ENCODE peak calls at places on chromosomes 11 and 22, in four cellular contexts. One of them, this sample, is unnamed.
A peak's percentile ranks its signal among the peaks of the same experiment; 100 is the strongest.

GRCh38 chr11:103433380-103433779 is 324.2 kb downstream of the DYNC2H1 start:
- DNase-seq in K562: no peak
- DNase-seq in HepG2: no peak
- DNase-seq in A549: no peak
- DNase-seq in this sample: no peak

GRCh38 chr11:3861698-3862097 is 6.2 kb downstream of the STIM1 start:
- DNase-seq in K562: no peak
- DNase-seq in HepG2: no peak
- DNase-seq in A549: no peak
- DNase-seq in this sample: no peak

GRCh38 chr11:77506857-77507256 is 33.0 kb upstream of the PAK1 start:
- DNase-seq in A549: no peak
- DNase-seq in K562: peak; percentile 6
- DNase-seq in HepG2: no peak
- DNase-seq in this sample: no peak

GRCh38 chr11:76587810-76588454 is 82.6 kb downstream of the LRRC32 start:
- DNase-seq in K562: no peak
- DNase-seq in A549: no peak
- DNase-seq in HepG2: no peak
- DNase-seq in this sample: no peak

GRCh38 chr22:35138521-35138920 is 72.6 kb downstream of the ISX start:
- DNase-seq in K562: no peak
- DNase-seq in HepG2: no peak
- DNase-seq in A549: no peak
- DNase-seq in this sample: no peak

GRCh38 chr11:28505216-28505615 is 397.0 kb downstream of the METTL15 start:
- DNase-seq in K562: no peak
- DNase-seq in HepG2: no peak
- DNase-seq in A549: no peak
- DNase-seq in this sample: no peak

GRCh38 chr22:49023161-49023878 is 804.4 kb downstream of the BRD1 start:
- DNase-seq in A549: no peak
- DNase-seq in HepG2: no peak
- DNase-seq in K562: no peak
- DNase-seq in this sample: no peak

GRCh38 chr22:49034836-49035817 is 792.5 kb downstream of the BRD1 start:
- DNase-seq in A549: no peak
- DNase-seq in K562: no peak
- DNase-seq in HepG2: no peak
- DNase-seq in this sample: no peak

GRCh38 chr22:21726650-21727049 is 8.9 kb downstream of the YPEL1 start:
- DNase-seq in A549: peak; percentile 20
- DNase-seq in HepG2: peak; percentile 57
- DNase-seq in K562: peak; percentile 94
- DNase-seq in this sample: peak; percentile 72

GRCh38 chr11:71298016-71298550 is 45.7 kb upstream of the SHANK2 start:
- DNase-seq in A549: no peak
- DNase-seq in K562: no peak
- DNase-seq in HepG2: no peak
- DNase-seq in this sample: no peak

GRCh38 chr11:587978-588380 is 11.7 kb downstream of the PHRF1 start:
- DNase-seq in K562: peak; percentile 79
- DNase-seq in HepG2: peak; percentile 96
- DNase-seq in A549: peak; percentile 54
- DNase-seq in this sample: no peak

GRCh38 chr22:35367331-35367886 is 13.5 kb upstream of the HMOX1 start:
- DNase-seq in HepG2: no peak
- DNase-seq in K562: no peak
- DNase-seq in A549: no peak
- DNase-seq in this sample: no peak

GRCh38 chr11:69511358-69512015 is 30.0 kb downstream of the LINC01488 start:
- DNase-seq in A549: no peak
- DNase-seq in HepG2: no peak
- DNase-seq in K562: no peak
- DNase-seq in this sample: no peak

GRCh38 chr22:39522567-39523300 is 2.4 kb downstream of the ATF4 start:
- DNase-seq in K562: no peak
- DNase-seq in A549: peak; percentile 32
- DNase-seq in HepG2: no peak
- DNase-seq in this sample: no peak

GRCh38 chr11:45211732-45212131 is 65.3 kb downstream of the PRDM11 start:
- DNase-seq in K562: peak; percentile 12
- DNase-seq in HepG2: no peak
- DNase-seq in A549: no peak
- DNase-seq in this sample: no peak
- TF ChIP-seq HMGXB4 in K562: no peak
- TF ChIP-seq HMGXB4 in HepG2: no peak
- TF ChIP-seq HMGXB4 in A549: no peak
- TF ChIP-seq HMGXB4 in this sample: no peak

DNA sequence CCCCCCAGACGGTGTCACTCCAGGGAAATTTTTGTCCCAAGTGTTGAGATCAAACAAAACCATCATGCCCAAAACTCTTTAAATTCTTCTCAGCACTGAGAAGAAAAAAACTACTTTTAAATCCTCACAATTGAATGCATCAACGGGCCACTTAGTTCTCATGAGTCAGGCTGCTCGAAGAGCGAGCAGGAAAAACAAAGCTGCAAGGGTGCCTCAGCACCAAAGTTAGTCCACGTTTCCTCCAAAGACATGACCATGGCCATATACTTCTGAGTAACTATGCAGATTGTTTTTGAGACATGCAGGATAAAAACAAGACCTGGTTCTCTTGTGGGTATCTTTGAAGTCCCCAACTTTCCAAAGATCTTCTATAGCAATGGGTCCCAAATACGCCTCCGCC is 12.7 kb downstream of the MN1 start:
- DNase-seq in A549: no peak
- DNase-seq in K562: no peak
- DNase-seq in HepG2: no peak
- DNase-seq in this sample: no peak
- TF ChIP-seq HMGXB4 in A549: no peak
- TF ChIP-seq HMGXB4 in K562: no peak
- TF ChIP-seq HMGXB4 in HepG2: no peak
- TF ChIP-seq HMGXB4 in this sample: no peak

GRCh38 chr11:12099132-12099873 is 11.1 kb upstream of the MICAL2 start:
- DNase-seq in HepG2: no peak
- DNase-seq in K562: no peak
- DNase-seq in A549: no peak
- DNase-seq in this sample: no peak
- TF ChIP-seq HMGXB4 in HepG2: no peak
- TF ChIP-seq HMGXB4 in K562: no peak
- TF ChIP-seq HMGXB4 in A549: no peak
- TF ChIP-seq HMGXB4 in this sample: no peak

GRCh38 chr11:134385171-134385570 is 26.9 kb downstream of the B3GAT1 start:
- DNase-seq in A549: no peak
- DNase-seq in K562: no peak
- DNase-seq in HepG2: no peak
- DNase-seq in this sample: no peak
- TF ChIP-seq HMGXB4 in A549: no peak
- TF ChIP-seq HMGXB4 in K562: no peak
- TF ChIP-seq HMGXB4 in HepG2: no peak
- TF ChIP-seq HMGXB4 in this sample: no peak

GRCh38 chr22:42644422-42645340 is 4.3 kb upstream of the ATP5MGL start:
- DNase-seq in HepG2: no peak
- DNase-seq in A549: no peak
- DNase-seq in K562: no peak
- DNase-seq in this sample: no peak

GRCh38 chr22:42646569-42647525 is 2.3 kb downstream of the CYB5R3 start:
- DNase-seq in HepG2: no peak
- DNase-seq in A549: no peak
- DNase-seq in K562: peak; percentile 79
- DNase-seq in this sample: no peak

GRCh38 chr22:42645341-42645937 is 3.8 kb downstream of the CYB5R3 start:
- DNase-seq in HepG2: no peak
- DNase-seq in K562: no peak
- DNase-seq in A549: no peak
- DNase-seq in this sample: no peak

GRCh38 chr22:42648017-42648367 is 1.2 kb downstream of the CYB5R3 start:
- DNase-seq in A549: no peak
- DNase-seq in HepG2: no peak
- DNase-seq in K562: no peak
- DNase-seq in this sample: no peak

DNA sequence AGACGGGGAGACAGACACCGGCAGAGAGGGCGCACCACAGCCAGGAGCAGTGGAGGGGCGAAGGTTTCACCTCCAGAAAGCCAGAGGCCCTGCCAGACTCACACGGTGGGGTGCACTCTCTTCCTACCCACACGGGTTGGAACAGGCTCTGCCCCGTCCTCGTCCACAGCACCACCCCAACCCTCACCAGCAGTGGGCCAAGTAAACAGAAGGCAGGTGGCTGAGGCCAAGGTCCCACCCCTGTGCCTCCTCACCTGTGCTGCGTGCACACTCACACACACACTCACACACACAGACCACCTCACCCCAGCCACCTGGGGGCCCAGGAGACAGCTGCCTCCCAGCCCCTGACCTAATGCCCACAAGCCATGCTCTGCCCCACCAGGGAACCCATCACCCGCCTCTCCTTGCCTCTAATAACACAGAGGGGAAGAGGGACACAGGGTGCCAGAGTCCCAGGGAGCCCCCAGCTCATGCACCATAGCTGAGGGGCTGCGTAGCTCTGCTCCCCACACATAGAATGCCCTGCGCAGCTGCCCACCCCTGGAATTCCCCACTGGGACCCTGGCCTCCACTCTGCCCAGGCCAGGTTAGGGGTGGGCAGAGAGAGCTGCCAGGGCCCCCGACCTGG is 3.1 kb downstream of the CYB5R3 start:
- DNase-seq in HepG2: no peak
- DNase-seq in A549: no peak
- DNase-seq in K562: no peak
- DNase-seq in this sample: no peak
- TF ChIP-seq HMGXB4 in HepG2: no peak
- TF ChIP-seq HMGXB4 in A549: no peak
- TF ChIP-seq HMGXB4 in K562: no peak
- TF ChIP-seq HMGXB4 in this sample: no peak

GRCh38 chr22:17818649-17819048 is 44.4 kb upstream of the BID start:
- DNase-seq in K562: no peak
- DNase-seq in A549: no peak
- DNase-seq in HepG2: no peak
- DNase-seq in this sample: no peak

GRCh38 chr22:17823226-17823625 is 49.0 kb upstream of the BID start:
- DNase-seq in K562: no peak
- DNase-seq in A549: no peak
- DNase-seq in HepG2: no peak
- DNase-seq in this sample: no peak

GRCh38 chr22:17818166-17818565 is 43.9 kb upstream of the BID start:
- DNase-seq in K562: no peak
- DNase-seq in A549: no peak
- DNase-seq in HepG2: no peak
- DNase-seq in this sample: no peak

GRCh38 chr22:17822087-17822486 is 47.8 kb upstream of the BID start:
- DNase-seq in HepG2: no peak
- DNase-seq in K562: no peak
- DNase-seq in A549: no peak
- DNase-seq in this sample: no peak

GRCh38 chr22:17820879-17821439 is 46.7 kb upstream of the BID start:
- DNase-seq in HepG2: no peak
- DNase-seq in K562: no peak
- DNase-seq in A549: no peak
- DNase-seq in this sample: no peak
- TF ChIP-seq HMGXB4 in HepG2: no peak
- TF ChIP-seq HMGXB4 in K562: no peak
- TF ChIP-seq HMGXB4 in A549: no peak
- TF ChIP-seq HMGXB4 in this sample: no peak

GRCh38 chr22:22751043-22751603 is 106.7 kb downstream of the GGTLC2 start:
- DNase-seq in HepG2: no peak
- DNase-seq in A549: no peak
- DNase-seq in K562: no peak
- DNase-seq in this sample: no peak

GRCh38 chr22:22753526-22754267 is 109.3 kb downstream of the GGTLC2 start:
- DNase-seq in HepG2: peak; percentile 47
- DNase-seq in K562: peak; percentile 96
- DNase-seq in A549: peak; percentile 74
- DNase-seq in this sample: peak; percentile 83

GRCh38 chr22:22754268-22754657 is 109.8 kb downstream of the GGTLC2 start:
- DNase-seq in A549: no peak
- DNase-seq in HepG2: no peak
- DNase-seq in K562: no peak
- DNase-seq in this sample: no peak

GRCh38 chr22:22752199-22752555 is 107.8 kb downstream of the GGTLC2 start:
- DNase-seq in HepG2: no peak
- DNase-seq in K562: no peak
- DNase-seq in A549: no peak
- DNase-seq in this sample: no peak

GRCh38 chr22:22752556-22753477 is 108.4 kb downstream of the GGTLC2 start:
- DNase-seq in A549: no peak
- DNase-seq in K562: no peak
- DNase-seq in HepG2: no peak
- DNase-seq in this sample: no peak
- TF ChIP-seq HMGXB4 in A549: no peak
- TF ChIP-seq HMGXB4 in K562: no peak
- TF ChIP-seq HMGXB4 in HepG2: no peak
- TF ChIP-seq HMGXB4 in this sample: no peak

DNA sequence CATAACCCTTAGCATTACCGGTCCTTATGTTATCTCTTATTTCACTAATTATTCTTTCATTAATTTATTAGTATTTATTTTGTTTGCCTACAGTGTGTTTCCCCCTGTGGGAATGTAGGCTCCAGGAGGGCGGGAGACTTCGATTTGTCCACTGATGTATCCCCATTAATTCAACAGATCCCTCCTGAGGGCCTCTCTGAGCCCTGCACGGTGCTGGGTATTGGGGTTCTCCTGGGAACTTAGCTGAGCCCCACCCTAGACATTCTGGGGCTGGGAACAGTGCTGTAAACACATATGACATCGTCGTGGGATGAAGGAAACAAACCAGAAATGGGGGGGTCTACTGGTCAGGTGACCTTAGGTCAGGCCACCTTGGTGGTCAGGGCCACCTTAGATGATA is 798 bp downstream of the PHETA2 start:
- DNase-seq in HepG2: no peak
- DNase-seq in K562: no peak
- DNase-seq in A549: no peak
- DNase-seq in this sample: no peak
- TF ChIP-seq HMGXB4 in HepG2: no peak
- TF ChIP-seq HMGXB4 in K562: no peak
- TF ChIP-seq HMGXB4 in A549: no peak
- TF ChIP-seq HMGXB4 in this sample: no peak

DNA sequence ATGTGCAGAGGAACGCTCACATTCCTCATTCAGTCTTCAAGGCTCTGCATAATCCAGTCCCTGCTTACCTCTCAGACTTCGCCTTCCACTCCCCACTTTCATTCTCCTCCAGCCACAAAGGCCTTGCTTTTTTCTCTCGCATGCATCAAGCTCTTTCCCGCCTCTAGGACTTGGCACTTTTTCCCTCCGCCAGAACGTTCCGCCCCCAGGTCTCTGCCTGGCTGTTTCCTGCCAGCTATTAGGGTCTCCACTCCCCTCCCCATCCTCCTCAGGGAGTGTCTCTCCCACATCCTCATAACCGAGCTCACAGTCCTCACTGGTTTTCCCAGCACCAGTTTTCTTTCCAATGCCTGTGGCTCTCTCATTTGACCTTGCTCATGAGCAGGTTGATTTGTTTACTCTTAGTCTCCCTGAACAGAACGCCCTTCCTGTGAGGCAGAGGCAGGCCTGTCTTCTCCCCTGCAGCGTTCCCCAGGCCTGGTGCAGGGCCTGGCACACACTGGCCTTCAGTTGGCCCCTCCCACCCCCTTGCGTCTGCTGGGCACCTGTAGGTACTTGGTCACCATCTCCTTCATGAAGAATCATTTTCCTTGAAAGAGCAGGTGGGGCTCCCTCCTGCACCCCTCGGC is 75.2 kb downstream of the RTL6 start:
- DNase-seq in HepG2: no peak
- DNase-seq in A549: no peak
- DNase-seq in K562: no peak
- DNase-seq in this sample: no peak
- TF ChIP-seq HMGXB4 in HepG2: no peak
- TF ChIP-seq HMGXB4 in A549: no peak
- TF ChIP-seq HMGXB4 in K562: no peak
- TF ChIP-seq HMGXB4 in this sample: no peak